ENCODE peak calls at places on chromosomes 5 and 9, in six cellular contexts. O, A, Z, U, L and F are unnamed samples.

GRCh38 chr9:123053711-123054110 is 20.2 kb downstream of the GPR21 start:
- DNase-seq in O (no peak), A (no peak), Z (no peak), U (no peak), L (no peak), F (no peak)

GRCh38 chr9:113219186-113219936 is 1.7 kb downstream of the FKBP15 start:
- DNase-seq in O (no peak), A (no peak), Z (no peak), U (no peak), L (no peak), F (no peak)

GRCh38 chr5:54443264-54443663 is 12.2 kb upstream of the HSPB3 start:
- DNase-seq in O (no peak), A (peak; percentile 68), Z (peak; percentile 46), U (no peak), L (no peak), F (no peak)

GRCh38 chr5:140182075-140182709 is 7.2 kb downstream of the CYSTM1 start:
- DNase-seq in O (no peak), A (peak; percentile 75), Z (peak; percentile 49), U (no peak), L (no peak), F (no peak)

GRCh38 chr9:98958271-98958989 is 14.7 kb downstream of the COL15A1 start:
- DNase-seq in O (no peak), A (peak; percentile 80), Z (no peak), U (no peak), L (no peak), F (peak; percentile 90)

GRCh38 chr5:132387649-132388117 is 18.2 kb downstream of the SLC22A5 start:
- DNase-seq in O (peak; percentile 85), A (peak; percentile 98), Z (peak; percentile 100), U (peak; percentile 86), L (peak; percentile 54), F (peak; percentile 97)

GRCh38 chr9:78026947-78027346 is 4.7 kb downstream of the GNAQ start:
- DNase-seq in O (no peak), A (peak; percentile 33), Z (no peak), U (no peak), L (no peak), F (no peak)

GRCh38 chr5:44532981-44533380 is 143.8 kb upstream of the FGF10 start:
- DNase-seq in O (no peak), A (no peak), Z (no peak), U (no peak), L (no peak), F (no peak)

GRCh38 chr9:129319076-129319937 is 141.2 kb upstream of the IER5L start:
- DNase-seq in O (peak; percentile 61), A (no peak), Z (no peak), U (peak; percentile 69), L (peak; percentile 16), F (no peak)

GRCh38 chr5:159905496-159905895 is 10.8 kb upstream of the ADRA1B start:
- DNase-seq in O (no peak), A (no peak), Z (peak; percentile 96), U (no peak), L (no peak), F (no peak)

GRCh38 chr5:115374057-115374775 is 77.8 kb upstream of the CCDC112 start:
- DNase-seq in O (no peak), A (no peak), Z (no peak), U (no peak), L (peak; percentile 27), F (no peak)
- H3K4me3 ChIP-seq in O (no peak overlapping the region), A (no peak overlapping the region), Z (no peak overlapping the region), U (no peak overlapping the region), L (no peak overlapping the region), F (no peak overlapping the region)

DNA sequence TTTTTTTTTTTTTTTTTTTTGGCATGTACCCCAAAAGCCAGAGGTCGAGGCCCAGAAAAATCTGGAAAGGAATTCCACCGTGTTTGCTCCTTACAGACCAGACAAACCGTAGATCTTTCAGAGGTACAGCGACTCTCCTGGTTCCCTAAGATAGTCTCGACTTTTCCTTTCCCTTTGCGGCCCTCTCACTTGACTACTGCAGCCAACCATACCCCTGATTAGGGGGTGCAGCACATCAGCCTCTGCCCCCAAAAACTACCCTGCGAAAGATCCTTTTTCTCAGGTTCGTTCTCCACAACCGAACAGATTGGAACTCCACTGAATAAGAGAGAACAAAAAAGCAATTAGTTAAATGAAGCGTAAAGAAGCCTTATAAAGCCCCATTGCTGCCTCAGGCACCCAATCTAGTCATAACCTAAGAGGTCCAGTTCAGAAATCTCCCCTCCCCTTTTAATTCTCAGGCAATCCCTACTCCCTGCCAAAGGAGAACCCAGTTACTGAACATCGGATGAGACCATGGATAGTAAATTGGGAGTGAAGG is 376 bp upstream of the TICAM2 start:
- DNase-seq in O (no peak), A (no peak), Z (no peak), U (no peak), L (no peak), F (no peak)
- H3K4me3 ChIP-seq in O (peak overlapping the region; percentile 61), A (peak overlapping the region; percentile 78), Z (peak overlapping the region; percentile 47), U (peak overlapping the region; percentile 92), L (peak overlapping the region; percentile 74), F (peak overlapping the region; percentile 50)

DNA sequence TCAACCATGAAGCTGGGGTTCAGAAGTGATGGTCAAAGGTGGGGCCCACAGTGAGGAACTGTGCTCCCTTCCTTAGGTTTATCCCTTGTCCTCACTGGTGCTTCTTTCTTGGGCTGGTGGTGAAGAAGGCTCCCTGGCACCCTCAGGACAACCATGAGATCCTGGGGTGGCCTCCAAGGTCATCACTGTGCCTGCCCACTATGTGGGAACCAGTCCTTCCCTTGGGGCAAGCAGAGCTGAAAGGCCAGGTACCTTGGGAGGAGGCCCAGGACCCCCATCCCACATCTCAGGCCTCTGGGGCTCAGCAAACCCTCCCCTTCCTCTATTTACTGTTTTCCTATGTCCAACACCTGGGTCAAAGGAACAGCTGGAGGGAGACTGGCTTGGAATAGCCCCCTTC is 480 bp upstream of the CCL19 start:
- DNase-seq in O (no peak), A (no peak), Z (no peak), U (no peak), L (no peak), F (no peak)
- H3K4me3 ChIP-seq in O (no peak overlapping the region), A (no peak overlapping the region), Z (no peak overlapping the region), U (no peak overlapping the region), L (no peak overlapping the region), F (no peak overlapping the region)

GRCh38 chr5:93587919-93588585 is 5.0 kb downstream of the NR2F1 start:
- DNase-seq in O (peak; percentile 50), A (no peak), Z (no peak), U (no peak), L (no peak), F (no peak)
- H3K4me3 ChIP-seq in O (peak overlapping the region; percentile 81), A (peak overlapping the region; percentile 43), Z (peak overlapping the region; percentile 98), U (no peak overlapping the region), L (no peak overlapping the region), F (no peak overlapping the region)

DNA sequence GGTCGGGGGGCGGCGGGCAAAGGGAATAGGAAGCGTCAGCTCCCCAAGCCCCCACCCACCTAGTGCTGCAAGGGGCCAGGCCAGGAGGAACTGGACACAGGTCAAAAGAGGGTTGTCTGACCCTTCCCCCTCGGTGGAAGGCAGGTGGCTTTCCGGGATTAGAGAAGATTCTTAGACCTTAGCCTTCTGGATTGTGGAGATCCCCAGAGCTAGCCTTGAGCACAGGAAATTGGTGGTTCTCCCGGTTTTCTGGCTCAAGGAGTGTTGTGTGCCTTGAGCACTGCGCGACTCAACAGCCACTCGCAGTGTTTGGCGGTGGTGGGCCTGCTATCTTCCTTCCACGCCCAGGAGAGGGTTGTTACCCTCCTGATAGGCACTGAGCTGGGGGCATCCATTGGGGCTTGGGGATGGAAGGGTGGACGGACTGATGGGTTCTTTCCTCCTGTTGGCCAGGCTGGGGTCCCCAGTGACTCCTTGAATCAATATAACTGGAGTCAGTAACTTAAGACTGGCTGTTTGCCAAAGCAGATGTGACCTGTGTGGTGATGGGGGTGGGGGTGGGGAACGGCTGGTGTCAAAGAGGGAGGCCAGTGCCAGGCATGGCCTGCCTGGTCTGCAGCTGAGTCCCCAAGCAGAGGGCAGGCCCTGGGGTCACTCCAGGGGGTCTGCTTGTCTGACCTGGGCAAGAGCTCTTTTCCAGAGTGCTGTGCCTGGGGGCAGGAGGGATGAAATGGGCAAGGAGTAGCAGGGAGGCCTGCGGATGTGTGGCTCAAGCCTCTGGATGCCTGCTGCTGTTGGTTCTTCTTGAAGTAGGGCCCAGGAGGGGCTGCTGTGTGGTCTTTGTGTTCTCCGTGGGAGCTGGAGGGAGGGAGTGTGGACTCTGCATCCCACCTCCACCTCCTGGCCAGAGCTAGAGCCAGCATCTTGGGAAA is 2.1 kb downstream of the FGF18 start:
- DNase-seq in O (peak; percentile 35), A (no peak), Z (no peak), U (peak; percentile 64), L (no peak), F (no peak)
- H3K4me3 ChIP-seq in O (no peak overlapping the region), A (no peak overlapping the region), Z (peak overlapping the region; percentile 34), U (no peak overlapping the region), L (no peak overlapping the region), F (no peak overlapping the region)

DNA sequence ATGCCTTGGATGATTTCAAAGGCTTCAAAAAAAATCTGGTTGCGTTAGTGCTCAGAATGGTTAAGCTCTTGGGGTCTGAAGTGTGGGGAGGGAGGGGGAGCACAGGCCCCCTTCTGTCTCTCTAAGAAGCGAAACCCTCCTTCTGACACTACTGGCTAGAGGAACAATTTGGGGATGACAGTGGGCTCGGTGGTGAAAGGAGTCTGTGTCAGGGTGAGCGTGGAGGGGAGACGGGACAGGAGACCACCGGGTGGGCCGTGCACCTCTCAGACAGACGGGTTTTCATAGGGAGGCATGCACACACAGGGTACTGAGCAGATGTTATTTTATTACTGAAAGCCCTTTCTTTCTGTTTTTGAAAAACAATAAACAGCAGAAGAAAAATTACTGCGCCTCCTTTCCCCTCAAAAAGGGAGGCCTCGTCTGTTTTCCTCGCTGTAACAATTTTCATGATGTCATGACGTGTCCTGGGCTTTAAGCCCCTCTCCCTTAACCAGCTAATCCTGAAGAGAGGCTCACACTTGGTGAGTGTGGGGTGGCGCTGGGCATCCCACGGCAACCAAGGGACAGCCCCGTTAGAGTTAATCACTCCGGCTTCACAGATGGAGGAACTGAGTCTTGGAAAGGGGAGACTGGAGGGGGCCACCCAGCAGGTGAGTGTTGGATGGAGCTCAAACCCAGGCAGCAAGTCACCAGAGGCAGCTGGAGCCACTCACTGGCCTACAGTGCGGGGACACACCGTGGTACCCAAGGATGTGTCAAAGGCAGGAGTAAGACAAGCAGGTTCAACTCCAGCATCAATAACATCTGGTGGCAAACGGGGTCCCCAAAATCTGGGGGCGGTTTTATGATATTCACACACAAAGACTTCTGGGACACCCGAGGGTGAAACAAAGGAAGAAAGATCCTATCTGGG is 53.4 kb downstream of the PTCH1 start:
- DNase-seq in O (no peak), A (no peak), Z (no peak), U (no peak), L (no peak), F (no peak)
- H3K4me3 ChIP-seq in O (no peak overlapping the region), A (peak overlapping the region; percentile 42), Z (peak overlapping the region; percentile 24), U (no peak overlapping the region), L (no peak overlapping the region), F (peak overlapping the region; percentile 2)

DNA sequence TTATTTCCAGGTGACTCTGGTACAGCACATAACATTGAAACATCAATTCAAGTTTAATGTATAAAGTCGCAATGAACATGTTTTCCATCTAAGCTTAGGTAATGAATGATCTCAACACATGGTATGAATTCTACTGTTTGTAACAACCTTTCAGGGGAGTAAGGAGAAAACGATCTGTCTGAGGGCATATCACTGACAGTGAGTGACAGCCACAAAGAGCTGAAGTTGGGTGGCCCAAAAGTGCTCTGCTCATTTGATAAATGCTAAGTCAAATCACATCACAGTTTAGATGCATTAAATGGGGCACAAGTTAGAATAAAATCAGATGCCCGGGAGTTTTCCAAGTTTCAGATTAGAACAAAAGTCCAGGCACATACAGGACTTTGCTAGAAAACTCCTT is 1.2 kb downstream of the FANCC start:
- DNase-seq in O (no peak), A (no peak), Z (no peak), U (no peak), L (no peak), F (no peak)
- H3K4me3 ChIP-seq in O (peak overlapping the region; percentile 89), A (peak overlapping the region; percentile 100), Z (peak overlapping the region; percentile 84), U (peak overlapping the region; percentile 78), L (peak overlapping the region; percentile 98), F (peak overlapping the region; percentile 74)

DNA sequence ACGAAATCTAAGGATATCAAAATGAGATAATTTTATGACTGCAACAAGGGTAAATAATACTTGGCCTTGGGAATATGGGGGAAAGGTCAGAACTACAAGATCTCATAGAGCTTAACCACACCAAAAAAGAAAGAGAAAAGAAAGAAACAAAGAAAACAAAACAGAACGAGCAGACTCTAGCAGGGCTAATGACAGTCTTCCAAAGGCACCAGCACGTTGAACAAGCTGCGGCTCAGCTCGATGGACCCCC is 704 bp downstream of the AK3 start:
- DNase-seq in O (no peak), A (peak; percentile 30), Z (no peak), U (no peak), L (no peak), F (no peak)
- H3K4me3 ChIP-seq in O (peak overlapping the region; percentile 77), A (peak overlapping the region; percentile 80), Z (peak overlapping the region; percentile 88), U (peak overlapping the region; percentile 94), L (peak overlapping the region; percentile 40), F (peak overlapping the region; percentile 67)